ENCODE peak calls at places on chromosomes 11 and 22, in ten cellular contexts. Z is Peyer's patch, C is colonic mucosa, N is testis, M is dorsolateral prefrontal cortex, P is astrocyte of the spinal cord, D is thoracic aorta, X is fibroblast of the aortic adventitia, K is A549, R is progenitor cell of endocrine pancreas. J is an unnamed sample.

GRCh38 chr11:1518301-1518700 is 31.7 kb upstream of the MOB2 start:
- DNase-seq in Z (no peak), C (no peak), N (no peak), M (no peak), P (no peak), D (no peak), X (no peak), K (no peak), R (no peak), J (no peak)

GRCh38 chr11:47204633-47204989 is 10.2 kb upstream of the DDB2 start:
- DNase-seq in Z (no peak), C (no peak), N (no peak), M (no peak), P (peak), D (no peak), X (peak), K (peak), R (no peak), J (no peak)

GRCh38 chr11:75160328-75160757 is 9.4 kb downstream of the SLCO2B1 start:
- DNase-seq in Z (no peak), C (peak), N (no peak), M (peak), P (no peak), D (no peak), X (no peak), K (no peak), R (no peak), J (no peak)

GRCh38 chr11:120334894-120335462 is 1.2 kb upstream of the ARHGEF12 start:
- DNase-seq in Z (peak), C (peak), N (peak), M (peak), P (peak), D (peak), X (peak), K (peak), R (peak), J (peak)

GRCh38 chr22:27207907-27208306 is 550.5 kb downstream of the MIAT start:
- DNase-seq in Z (no peak), C (no peak), N (no peak), M (no peak), P (peak), D (no peak), X (peak), K (peak), R (no peak), J (no peak)

GRCh38 chr11:82718307-82718706 is 15.4 kb downstream of the FAM181B start:
- DNase-seq in Z (no peak), C (no peak), N (peak), M (no peak), P (peak), D (no peak), X (peak), K (peak), R (no peak), J (peak)

GRCh38 chr22:25650834-25651233 is 86.4 kb downstream of the GRK3 start:
- DNase-seq in Z (no peak), C (no peak), N (no peak), M (no peak), P (no peak), D (no peak), X (no peak), K (no peak), R (no peak), J (no peak)

GRCh38 chr11:22666700-22667439 is 459 bp downstream of the GAS2 start:
- DNase-seq in Z (no peak), C (peak), N (peak), M (peak), P (peak), D (no peak), X (peak), K (no peak), R (peak), J (peak)

DNA sequence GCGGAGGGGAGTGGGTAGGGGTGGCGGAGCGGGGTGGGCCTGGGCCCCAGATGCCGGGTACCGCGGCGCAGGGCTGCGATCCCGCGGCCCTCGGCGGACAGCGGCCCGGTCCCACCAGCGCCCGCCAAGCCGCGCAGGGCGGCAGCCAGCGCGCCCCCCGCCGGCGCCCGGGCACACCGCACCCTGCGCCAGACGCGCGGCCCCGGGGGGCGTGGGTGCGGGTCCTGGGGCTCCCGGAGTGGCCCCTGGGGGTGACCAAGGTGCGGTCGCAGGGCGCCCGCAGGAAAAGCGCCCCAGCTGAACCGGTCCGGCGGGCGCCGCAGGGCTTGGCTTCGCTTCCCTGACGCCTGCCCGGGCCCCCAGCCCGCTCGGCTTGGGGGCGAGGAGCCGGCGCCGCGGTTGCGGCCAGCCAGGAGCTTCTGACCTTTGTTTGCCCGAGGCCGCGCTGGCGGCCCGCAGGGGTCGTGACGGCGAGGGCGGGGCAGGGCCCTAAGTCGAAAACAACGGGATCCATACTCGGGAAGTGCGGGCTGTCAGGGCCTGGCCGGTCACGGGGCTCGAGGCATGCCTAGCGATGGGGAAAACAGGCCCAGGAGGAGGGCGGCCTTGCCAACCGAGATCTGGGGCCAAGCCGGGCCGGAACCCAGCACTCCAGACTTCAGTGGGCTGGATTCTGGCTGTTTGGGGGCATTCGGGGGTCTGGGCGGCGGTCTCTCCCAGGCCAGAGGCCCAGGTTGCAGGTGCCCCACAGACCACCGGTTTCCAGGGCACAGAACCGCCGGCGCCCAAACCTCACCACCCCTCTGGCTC is 581 bp upstream of the AP5B1 start:
- DNase-seq in Z (peak), C (peak), N (no peak), M (peak), P (no peak), D (no peak), X (peak), K (no peak), R (peak), J (peak)
- TF ChIP-seq CTCF in Z (peak), C (no peak), N (no peak), M (no peak), P (no peak), D (no peak), X (no peak), K (peak), R (peak), J (no peak)

GRCh38 chr11:2927851-2928604 is 1.2 kb downstream of the PHLDA2 start:
- DNase-seq in Z (no peak), C (peak), N (no peak), M (no peak), P (peak), D (no peak), X (peak), K (peak), R (no peak), J (peak)
- TF ChIP-seq CTCF in Z (no peak), C (no peak), N (no peak), M (no peak), P (no peak), D (no peak), X (no peak), K (no peak), R (no peak), J (no peak)

GRCh38 chr11:27703453-27703852 is 3.2 kb upstream of the BDNF start:
- DNase-seq in Z (no peak), C (no peak), N (no peak), M (no peak), P (peak), D (no peak), X (peak), K (peak), R (no peak), J (no peak)
- TF ChIP-seq CTCF in Z (no peak), C (no peak), N (no peak), M (no peak), P (no peak), D (no peak), X (no peak), K (peak), R (no peak), J (no peak)

GRCh38 chr11:45091563-45092392 is 54.7 kb upstream of the PRDM11 start:
- DNase-seq in Z (peak), C (no peak), N (no peak), M (no peak), P (no peak), D (no peak), X (peak), K (peak), R (no peak), J (no peak)

GRCh38 chr11:45090607-45091006 is 55.8 kb upstream of the PRDM11 start:
- DNase-seq in Z (no peak), C (no peak), N (no peak), M (no peak), P (no peak), D (no peak), X (no peak), K (no peak), R (no peak), J (no peak)

GRCh38 chr11:45087761-45088160 is 58.7 kb upstream of the PRDM11 start:
- DNase-seq in Z (no peak), C (no peak), N (no peak), M (no peak), P (no peak), D (no peak), X (no peak), K (no peak), R (no peak), J (no peak)

GRCh38 chr11:45089251-45089650 is 57.2 kb upstream of the PRDM11 start:
- DNase-seq in Z (peak), C (peak), N (peak), M (peak), P (peak), D (peak), X (peak), K (peak), R (no peak), J (no peak)

DNA sequence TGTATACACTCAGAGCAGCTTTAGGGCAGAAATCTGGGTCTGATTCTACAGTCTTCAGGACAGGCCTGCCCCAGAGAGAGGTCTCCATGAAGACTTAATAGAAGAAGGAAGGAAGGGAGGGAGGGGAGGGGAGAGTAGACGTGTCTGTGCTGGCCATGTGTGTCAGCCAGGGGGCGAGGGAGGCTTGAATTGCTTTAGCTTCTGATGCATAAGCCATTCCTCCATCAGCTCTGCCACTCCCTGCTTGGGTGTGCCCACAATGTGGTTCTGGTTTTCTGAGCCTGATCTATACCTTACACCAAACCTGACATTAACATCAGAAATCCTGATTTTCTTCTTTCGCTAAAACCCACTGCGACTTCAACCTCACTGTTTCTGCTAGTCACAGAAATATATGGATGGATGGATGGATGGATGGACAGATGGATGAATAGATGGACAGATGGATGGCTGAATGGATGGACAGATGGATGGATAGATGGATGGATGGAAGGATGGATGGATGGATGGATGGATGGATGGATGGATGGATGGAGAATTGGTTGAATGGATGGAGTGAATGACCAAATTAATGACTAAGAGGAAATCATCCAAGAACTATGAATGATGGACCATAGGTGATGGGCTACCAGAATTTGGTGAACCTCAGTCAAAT is 56.5 kb upstream of the PRDM11 start:
- DNase-seq in Z (no peak), C (no peak), N (no peak), M (no peak), P (peak), D (no peak), X (peak), K (peak), R (no peak), J (no peak)
- TF ChIP-seq CTCF in Z (no peak), C (no peak), N (no peak), M (no peak), P (peak), D (no peak), X (peak), K (no peak), R (peak), J (no peak)

GRCh38 chr11:125164091-125164421 is 495 bp upstream of the PKNOX2 start:
- DNase-seq in Z (no peak), C (no peak), N (no peak), M (no peak), P (no peak), D (no peak), X (no peak), K (no peak), R (no peak), J (no peak)

GRCh38 chr11:125165664-125166346 is 1.3 kb downstream of the PKNOX2 start:
- DNase-seq in Z (no peak), C (no peak), N (no peak), M (peak), P (peak), D (no peak), X (peak), K (no peak), R (no peak), J (no peak)

GRCh38 chr11:125165111-125165663 is 636 bp downstream of the PKNOX2 start:
- DNase-seq in Z (no peak), C (no peak), N (no peak), M (peak), P (peak), D (no peak), X (peak), K (no peak), R (peak), J (peak)

GRCh38 chr11:125163431-125164011 is 1.0 kb upstream of the PKNOX2 start:
- DNase-seq in Z (no peak), C (no peak), N (no peak), M (no peak), P (peak), D (no peak), X (no peak), K (no peak), R (no peak), J (no peak)

GRCh38 chr11:125164422-125165110 is at the start of gene PKNOX2:
- DNase-seq in Z (peak), C (peak), N (peak), M (peak), P (peak), D (peak), X (peak), K (peak), R (peak), J (peak)
- TF ChIP-seq CTCF in Z (no peak), C (peak), N (peak), M (peak), P (peak), D (peak), X (peak), K (peak), R (peak), J (no peak)

GRCh38 chr11:12871788-12872321 is 137.3 kb upstream of the RASSF10 start:
- DNase-seq in Z (no peak), C (no peak), N (no peak), M (no peak), P (no peak), D (no peak), X (peak), K (peak), R (no peak), J (no peak)

GRCh38 chr11:12871251-12871650 is 137.9 kb upstream of the RASSF10 start:
- DNase-seq in Z (no peak), C (no peak), N (no peak), M (no peak), P (no peak), D (no peak), X (no peak), K (no peak), R (no peak), J (no peak)

GRCh38 chr11:12867531-12867930 is 141.6 kb upstream of the RASSF10 start:
- DNase-seq in Z (no peak), C (no peak), N (peak), M (no peak), P (no peak), D (no peak), X (no peak), K (no peak), R (no peak), J (no peak)

GRCh38 chr11:12865871-12866595 is 143.1 kb upstream of the RASSF10 start:
- DNase-seq in Z (no peak), C (no peak), N (no peak), M (peak), P (no peak), D (no peak), X (no peak), K (no peak), R (no peak), J (no peak)

GRCh38 chr11:12868315-12869073 is 140.6 kb upstream of the RASSF10 start:
- DNase-seq in Z (no peak), C (no peak), N (no peak), M (no peak), P (peak), D (no peak), X (peak), K (no peak), R (no peak), J (no peak)
- TF ChIP-seq CTCF in Z (no peak), C (no peak), N (no peak), M (peak), P (peak), D (peak), X (peak), K (peak), R (peak), J (no peak)

GRCh38 chr11:107592813-107593212 is 1.9 kb downstream of the ELMOD1 start:
- DNase-seq in Z (no peak), C (no peak), N (no peak), M (no peak), P (peak), D (no peak), X (no peak), K (no peak), R (no peak), J (no peak)

GRCh38 chr11:107593941-107594340 is 3.0 kb downstream of the ELMOD1 start:
- DNase-seq in Z (no peak), C (no peak), N (no peak), M (no peak), P (no peak), D (no peak), X (no peak), K (no peak), R (no peak), J (no peak)

GRCh38 chr11:107598225-107599139 is 7.5 kb downstream of the ELMOD1 start:
- DNase-seq in Z (no peak), C (no peak), N (peak), M (no peak), P (no peak), D (no peak), X (no peak), K (peak), R (no peak), J (peak)
- TF ChIP-seq CTCF in Z (no peak), C (no peak), N (peak), M (no peak), P (peak), D (no peak), X (peak), K (no peak), R (peak), J (peak)

GRCh38 chr11:132072880-132073213 is 702.4 kb downstream of the NTM start:
- DNase-seq in Z (no peak), C (no peak), N (no peak), M (no peak), P (no peak), D (no peak), X (peak), K (no peak), R (no peak), J (no peak)

GRCh38 chr11:132072044-132072879 is 701.8 kb downstream of the NTM start:
- DNase-seq in Z (no peak), C (no peak), N (no peak), M (no peak), P (peak), D (no peak), X (peak), K (no peak), R (no peak), J (no peak)

GRCh38 chr11:132075447-132075846 is 705.0 kb downstream of the NTM start:
- DNase-seq in Z (no peak), C (no peak), N (no peak), M (no peak), P (no peak), D (no peak), X (no peak), K (no peak), R (no peak), J (no peak)

GRCh38 chr11:132077416-132077815 is 707.0 kb downstream of the NTM start:
- DNase-seq in Z (no peak), C (no peak), N (no peak), M (no peak), P (no peak), D (no peak), X (no peak), K (no peak), R (no peak), J (no peak)

DNA sequence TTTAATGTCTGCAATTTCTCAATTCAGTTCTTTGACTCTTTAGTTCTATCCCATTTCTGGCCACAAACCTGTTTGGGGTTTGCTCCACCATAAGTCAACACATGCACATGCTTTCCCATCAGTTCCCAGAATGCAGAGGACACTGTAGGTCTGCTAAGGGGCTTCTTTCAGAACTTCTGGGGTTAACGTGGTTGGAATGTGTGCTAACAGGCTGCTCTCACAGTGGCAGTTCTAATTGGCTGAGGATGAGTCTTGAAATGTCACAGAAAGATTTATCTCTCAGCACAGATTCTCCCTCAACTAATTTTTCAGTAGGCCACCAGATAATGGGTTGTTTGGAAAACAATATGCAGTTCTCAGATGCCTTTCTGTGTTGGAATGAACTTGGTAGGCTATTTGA is 703.4 kb downstream of the NTM start:
- DNase-seq in Z (no peak), C (no peak), N (no peak), M (no peak), P (no peak), D (no peak), X (no peak), K (no peak), R (no peak), J (no peak)
- TF ChIP-seq CTCF in Z (no peak), C (no peak), N (no peak), M (no peak), P (no peak), D (no peak), X (no peak), K (no peak), R (no peak), J (no peak)

J was measured in Calu3.